ENCODE peak calls at places on chromosomes 11 and 22, in four cellular contexts. One of them, this sample, is unnamed.

GRCh38 chr11:132427611-132428010 is 1057.2 kb downstream of the NTM start:
- ATAC-seq in activated naive CD8-positive, alpha-beta T cell treated with anti-CD3 and anti-CD28 coated beads, Interleukin-2, amount 10 ng/mL, durations not matched to agents 7 days and 5 days: no peak
- ATAC-seq in HCT116: no peak
- ATAC-seq in stimulated activated memory B cell treated with anti-CD40 and anti-IgM and Interleukin-4, amounts not matched to agents 10 μg/mL and 1 μg/mL and 100 μg/mL, for 72 hours: no peak
- ATAC-seq in this sample: no peak

GRCh38 chr11:121328213-121328966 is 35.8 kb downstream of the SC5D start:
- ATAC-seq in activated naive CD8-positive, alpha-beta T cell treated with anti-CD3 and anti-CD28 coated beads, Interleukin-2, amount 10 ng/mL, durations not matched to agents 7 days and 5 days: peak; percentile 78
- ATAC-seq in HCT116: no peak
- ATAC-seq in stimulated activated memory B cell treated with anti-CD40 and anti-IgM and Interleukin-4, amounts not matched to agents 10 μg/mL and 1 μg/mL and 100 μg/mL, for 72 hours: peak; percentile 48
- ATAC-seq in this sample: no peak

GRCh38 chr22:42328130-42328821 is 57.8 kb upstream of the TCF20 start:
- ATAC-seq in activated naive CD8-positive, alpha-beta T cell treated with anti-CD3 and anti-CD28 coated beads, Interleukin-2, amount 10 ng/mL, durations not matched to agents 7 days and 5 days: no peak
- ATAC-seq in HCT116: no peak
- ATAC-seq in stimulated activated memory B cell treated with anti-CD40 and anti-IgM and Interleukin-4, amounts not matched to agents 10 μg/mL and 1 μg/mL and 100 μg/mL, for 72 hours: no peak
- ATAC-seq in this sample: no peak

GRCh38 chr11:1422481-1422880 is 32.7 kb downstream of the BRSK2 start:
- ATAC-seq in stimulated activated memory B cell treated with anti-CD40 and anti-IgM and Interleukin-4, amounts not matched to agents 10 μg/mL and 1 μg/mL and 100 μg/mL, for 72 hours: no peak
- ATAC-seq in activated naive CD8-positive, alpha-beta T cell treated with anti-CD3 and anti-CD28 coated beads, Interleukin-2, amount 10 ng/mL, durations not matched to agents 7 days and 5 days: no peak
- ATAC-seq in HCT116: no peak
- ATAC-seq in this sample: no peak

GRCh38 chr22:25368271-25368670 is 148.8 kb downstream of the CRYBB2 start:
- ATAC-seq in activated naive CD8-positive, alpha-beta T cell treated with anti-CD3 and anti-CD28 coated beads, Interleukin-2, amount 10 ng/mL, durations not matched to agents 7 days and 5 days: no peak
- ATAC-seq in HCT116: peak; percentile 62
- ATAC-seq in stimulated activated memory B cell treated with anti-CD40 and anti-IgM and Interleukin-4, amounts not matched to agents 10 μg/mL and 1 μg/mL and 100 μg/mL, for 72 hours: no peak
- ATAC-seq in this sample: peak; percentile 56

GRCh38 chr11:83019888-83020579 is 51.7 kb downstream of the RAB30 start:
- ATAC-seq in activated naive CD8-positive, alpha-beta T cell treated with anti-CD3 and anti-CD28 coated beads, Interleukin-2, amount 10 ng/mL, durations not matched to agents 7 days and 5 days: no peak
- ATAC-seq in HCT116: peak; percentile 30
- ATAC-seq in stimulated activated memory B cell treated with anti-CD40 and anti-IgM and Interleukin-4, amounts not matched to agents 10 μg/mL and 1 μg/mL and 100 μg/mL, for 72 hours: no peak
- ATAC-seq in this sample: no peak

GRCh38 chr11:58055806-58056401 is 25.2 kb downstream of the OR6Q1 start:
- ATAC-seq in HCT116: no peak
- ATAC-seq in activated naive CD8-positive, alpha-beta T cell treated with anti-CD3 and anti-CD28 coated beads, Interleukin-2, amount 10 ng/mL, durations not matched to agents 7 days and 5 days: no peak
- ATAC-seq in stimulated activated memory B cell treated with anti-CD40 and anti-IgM and Interleukin-4, amounts not matched to agents 10 μg/mL and 1 μg/mL and 100 μg/mL, for 72 hours: no peak
- ATAC-seq in this sample: no peak

GRCh38 chr11:26963764-26964163 is 30.1 kb upstream of the FIBIN start:
- ATAC-seq in stimulated activated memory B cell treated with anti-CD40 and anti-IgM and Interleukin-4, amounts not matched to agents 10 μg/mL and 1 μg/mL and 100 μg/mL, for 72 hours: no peak
- ATAC-seq in HCT116: no peak
- ATAC-seq in activated naive CD8-positive, alpha-beta T cell treated with anti-CD3 and anti-CD28 coated beads, Interleukin-2, amount 10 ng/mL, durations not matched to agents 7 days and 5 days: no peak
- ATAC-seq in this sample: no peak

GRCh38 chr11:3044004-3044403 is 13.2 kb downstream of the CARS1 start:
- ATAC-seq in HCT116: no peak
- ATAC-seq in stimulated activated memory B cell treated with anti-CD40 and anti-IgM and Interleukin-4, amounts not matched to agents 10 μg/mL and 1 μg/mL and 100 μg/mL, for 72 hours: no peak
- ATAC-seq in activated naive CD8-positive, alpha-beta T cell treated with anti-CD3 and anti-CD28 coated beads, Interleukin-2, amount 10 ng/mL, durations not matched to agents 7 days and 5 days: no peak
- ATAC-seq in this sample: peak; percentile 48

GRCh38 chr11:26976389-26976788 is 17.5 kb upstream of the FIBIN start:
- ATAC-seq in stimulated activated memory B cell treated with anti-CD40 and anti-IgM and Interleukin-4, amounts not matched to agents 10 μg/mL and 1 μg/mL and 100 μg/mL, for 72 hours: no peak
- ATAC-seq in activated naive CD8-positive, alpha-beta T cell treated with anti-CD3 and anti-CD28 coated beads, Interleukin-2, amount 10 ng/mL, durations not matched to agents 7 days and 5 days: no peak
- ATAC-seq in HCT116: no peak
- ATAC-seq in this sample: no peak

GRCh38 chr22:22835242-22835641 is 52.4 kb upstream of the IGLL5 start:
- ATAC-seq in activated naive CD8-positive, alpha-beta T cell treated with anti-CD3 and anti-CD28 coated beads, Interleukin-2, amount 10 ng/mL, durations not matched to agents 7 days and 5 days: no peak
- ATAC-seq in HCT116: no peak
- ATAC-seq in stimulated activated memory B cell treated with anti-CD40 and anti-IgM and Interleukin-4, amounts not matched to agents 10 μg/mL and 1 μg/mL and 100 μg/mL, for 72 hours: no peak
- ATAC-seq in this sample: no peak

GRCh38 chr11:94142308-94143277 is 14.0 kb downstream of the PANX1 start:
- ATAC-seq in HCT116: no peak
- ATAC-seq in stimulated activated memory B cell treated with anti-CD40 and anti-IgM and Interleukin-4, amounts not matched to agents 10 μg/mL and 1 μg/mL and 100 μg/mL, for 72 hours: no peak
- ATAC-seq in activated naive CD8-positive, alpha-beta T cell treated with anti-CD3 and anti-CD28 coated beads, Interleukin-2, amount 10 ng/mL, durations not matched to agents 7 days and 5 days: no peak
- ATAC-seq in this sample: peak; percentile 61

GRCh38 chr11:121775276-121775675 is 322.5 kb upstream of the SORL1-AS1 start:
- ATAC-seq in activated naive CD8-positive, alpha-beta T cell treated with anti-CD3 and anti-CD28 coated beads, Interleukin-2, amount 10 ng/mL, durations not matched to agents 7 days and 5 days: no peak
- ATAC-seq in stimulated activated memory B cell treated with anti-CD40 and anti-IgM and Interleukin-4, amounts not matched to agents 10 μg/mL and 1 μg/mL and 100 μg/mL, for 72 hours: no peak
- ATAC-seq in HCT116: no peak
- ATAC-seq in this sample: no peak

GRCh38 chr22:28600546-28601143 is 79.0 kb downstream of the TTC28 start:
- ATAC-seq in stimulated activated memory B cell treated with anti-CD40 and anti-IgM and Interleukin-4, amounts not matched to agents 10 μg/mL and 1 μg/mL and 100 μg/mL, for 72 hours: no peak
- ATAC-seq in activated naive CD8-positive, alpha-beta T cell treated with anti-CD3 and anti-CD28 coated beads, Interleukin-2, amount 10 ng/mL, durations not matched to agents 7 days and 5 days: no peak
- ATAC-seq in HCT116: peak; percentile 58
- ATAC-seq in this sample: peak; percentile 64